ENCODE peak calls at places on chromosomes 1 and 21, in eight cellular contexts. J, O, N, L, F, Z, G and A are unnamed samples.

GRCh38 chr1:168225476-168226190 is at the start of gene SFT2D2:
- DNase-seq in J (peak), O (peak), N (peak), L (peak), F (peak), Z (peak), G (peak), A (peak)

GRCh38 chr21:38181101-38181500 is 75.7 kb upstream of the KCNJ15 start:
- DNase-seq in J (no peak), O (no peak), N (no peak), L (no peak), F (no peak), Z (no peak), G (no peak), A (no peak)

GRCh38 chr1:32393136-32393535 is 1.1 kb downstream of the BSDC1 start:
- DNase-seq in J (no peak), O (no peak), N (peak), L (no peak), F (no peak), Z (no peak), G (no peak), A (no peak)

GRCh38 chr1:150981805-150982712 is at the start of gene ANXA9:
- DNase-seq in J (no peak), O (no peak), N (no peak), L (no peak), F (peak), Z (no peak), G (no peak), A (no peak)

GRCh38 chr1:61480273-61480672 is 244.7 kb downstream of the TM2D1 start:
- DNase-seq in J (no peak), O (no peak), N (no peak), L (no peak), F (no peak), Z (no peak), G (no peak), A (no peak)

GRCh38 chr1:37811027-37811655 is 3.1 kb upstream of the YRDC start:
- DNase-seq in J (peak), O (no peak), N (peak), L (peak), F (peak), Z (peak), G (peak), A (peak)

GRCh38 chr21:29189358-29189757 is 58.9 kb downstream of the MAP3K7CL start:
- DNase-seq in J (no peak), O (no peak), N (no peak), L (no peak), F (no peak), Z (no peak), G (no peak), A (no peak)

GRCh38 chr1:26028490-26028980 is 7.0 kb downstream of the EXTL1 start:
- DNase-seq in J (no peak), O (no peak), N (no peak), L (no peak), F (no peak), Z (no peak), G (no peak), A (no peak)

GRCh38 chr1:211965108-211965805 is 70.1 kb downstream of the INTS7 start:
- DNase-seq in J (no peak), O (no peak), N (no peak), L (no peak), F (no peak), Z (no peak), G (no peak), A (no peak)